ENCODE peak calls at places on chromosomes 11 and 22, in eight cellular contexts. One of them, this sample, is unnamed.

GRCh38 chr22:22341736-22342135 is 97.2 kb downstream of the VPREB1 start:
- DNase-seq in GM18507: no peak
- DNase-seq in stimulated activated CD4-positive, alpha-beta T cell treated with anti-CD3 and anti-CD28 coated beads, Interleukin-2, amount 100 ng/mL, for 48 hours: no peak
- DNase-seq in ACHN: no peak
- DNase-seq in tibial nerve: no peak
- DNase-seq in left colon: no peak
- DNase-seq in NCI-H1105: no peak
- DNase-seq in cerebellar cortex: no peak
- DNase-seq in this sample: no peak

GRCh38 chr11:78715639-78716311 is 141.1 kb upstream of the NARS2 start:
- DNase-seq in GM18507: peak; percentile 17
- DNase-seq in stimulated activated CD4-positive, alpha-beta T cell treated with anti-CD3 and anti-CD28 coated beads, Interleukin-2, amount 100 ng/mL, for 48 hours: peak; percentile 47
- DNase-seq in ACHN: peak; percentile 86
- DNase-seq in tibial nerve: no peak
- DNase-seq in left colon: peak; percentile 34
- DNase-seq in NCI-H1105: peak; percentile 78
- DNase-seq in cerebellar cortex: peak; percentile 30
- DNase-seq in this sample: no peak

GRCh38 chr11:125147280-125147679 is 17.3 kb upstream of the PKNOX2 start:
- DNase-seq in GM18507: no peak
- DNase-seq in stimulated activated CD4-positive, alpha-beta T cell treated with anti-CD3 and anti-CD28 coated beads, Interleukin-2, amount 100 ng/mL, for 48 hours: no peak
- DNase-seq in ACHN: no peak
- DNase-seq in tibial nerve: no peak
- DNase-seq in left colon: no peak
- DNase-seq in NCI-H1105: no peak
- DNase-seq in cerebellar cortex: no peak
- DNase-seq in this sample: no peak

GRCh38 chr11:134519788-134520187 is 107.7 kb upstream of the B3GAT1 start:
- DNase-seq in GM18507: no peak
- DNase-seq in stimulated activated CD4-positive, alpha-beta T cell treated with anti-CD3 and anti-CD28 coated beads, Interleukin-2, amount 100 ng/mL, for 48 hours: no peak
- DNase-seq in ACHN: no peak
- DNase-seq in tibial nerve: no peak
- DNase-seq in left colon: no peak
- DNase-seq in NCI-H1105: no peak
- DNase-seq in cerebellar cortex: no peak
- DNase-seq in this sample: no peak

GRCh38 chr11:45145421-45146071 is 893 bp upstream of the PRDM11 start:
- DNase-seq in GM18507: no peak
- DNase-seq in stimulated activated CD4-positive, alpha-beta T cell treated with anti-CD3 and anti-CD28 coated beads, Interleukin-2, amount 100 ng/mL, for 48 hours: no peak
- DNase-seq in ACHN: no peak
- DNase-seq in tibial nerve: peak; percentile 42
- DNase-seq in left colon: peak; percentile 58
- DNase-seq in NCI-H1105: no peak
- DNase-seq in cerebellar cortex: peak; percentile 93
- DNase-seq in this sample: peak; percentile 26

GRCh38 chr11:78961186-78961782 is 386.6 kb upstream of the NARS2 start:
- DNase-seq in GM18507: no peak
- DNase-seq in stimulated activated CD4-positive, alpha-beta T cell treated with anti-CD3 and anti-CD28 coated beads, Interleukin-2, amount 100 ng/mL, for 48 hours: no peak
- DNase-seq in ACHN: no peak
- DNase-seq in tibial nerve: no peak
- DNase-seq in left colon: no peak
- DNase-seq in NCI-H1105: no peak
- DNase-seq in cerebellar cortex: peak; percentile 56
- DNase-seq in this sample: no peak

GRCh38 chr22:25563757-25564319 is 637 bp upstream of the GRK3 start:
- DNase-seq in GM18507: no peak
- DNase-seq in stimulated activated CD4-positive, alpha-beta T cell treated with anti-CD3 and anti-CD28 coated beads, Interleukin-2, amount 100 ng/mL, for 48 hours: no peak
- DNase-seq in ACHN: no peak
- DNase-seq in tibial nerve: peak; percentile 34
- DNase-seq in left colon: no peak
- DNase-seq in NCI-H1105: no peak
- DNase-seq in cerebellar cortex: peak; percentile 42
- DNase-seq in this sample: no peak

GRCh38 chr11:126853732-126854131 is 146.8 kb downstream of the KIRREL3 start:
- DNase-seq in GM18507: no peak
- DNase-seq in stimulated activated CD4-positive, alpha-beta T cell treated with anti-CD3 and anti-CD28 coated beads, Interleukin-2, amount 100 ng/mL, for 48 hours: no peak
- DNase-seq in ACHN: peak; percentile 63
- DNase-seq in tibial nerve: no peak
- DNase-seq in left colon: no peak
- DNase-seq in NCI-H1105: no peak
- DNase-seq in cerebellar cortex: no peak
- DNase-seq in this sample: no peak

GRCh38 chr11:105609832-105610781 is at the start of gene GRIA4:
- DNase-seq in GM18507: no peak
- DNase-seq in stimulated activated CD4-positive, alpha-beta T cell treated with anti-CD3 and anti-CD28 coated beads, Interleukin-2, amount 100 ng/mL, for 48 hours: no peak
- DNase-seq in ACHN: peak; percentile 76
- DNase-seq in tibial nerve: no peak
- DNase-seq in left colon: no peak
- DNase-seq in NCI-H1105: peak; percentile 46
- DNase-seq in cerebellar cortex: peak; percentile 86
- DNase-seq in this sample: peak; percentile 71

GRCh38 chr11:40797981-40798380 is 661.5 kb downstream of the LRRC4C start:
- DNase-seq in GM18507: no peak
- DNase-seq in stimulated activated CD4-positive, alpha-beta T cell treated with anti-CD3 and anti-CD28 coated beads, Interleukin-2, amount 100 ng/mL, for 48 hours: no peak
- DNase-seq in ACHN: peak; percentile 69
- DNase-seq in tibial nerve: no peak
- DNase-seq in left colon: no peak
- DNase-seq in NCI-H1105: no peak
- DNase-seq in cerebellar cortex: peak; percentile 1
- DNase-seq in this sample: no peak

This sample was measured in NCI-H524 treated with DMSO at 0.1 percent for 48 hours.